ENCODE peak calls at places on chromosomes 11 and 22, in six cellular contexts. One of them, this sample, is unnamed.

GRCh38 chr11:19025799-19026406 is 34.6 kb downstream of the MRGPRX2 start:
- DNase-seq in HFF-Myc: no peak
- DNase-seq in Peyer's patch: no peak
- DNase-seq in GM12878: no peak
- DNase-seq in HL-60: no peak
- DNase-seq in OCI-LY7: no peak
- DNase-seq in this sample: peak; percentile 12

GRCh38 chr11:61985863-61986262 is 18.4 kb upstream of the FTH1 start:
- DNase-seq in HFF-Myc: no peak
- DNase-seq in Peyer's patch: no peak
- DNase-seq in GM12878: no peak
- DNase-seq in HL-60: no peak
- DNase-seq in OCI-LY7: no peak
- DNase-seq in this sample: peak; percentile 78

GRCh38 chr11:77031599-77031998 is 2.6 kb upstream of the B3GNT6 start:
- DNase-seq in HFF-Myc: no peak
- DNase-seq in Peyer's patch: no peak
- DNase-seq in GM12878: no peak
- DNase-seq in HL-60: no peak
- DNase-seq in OCI-LY7: no peak
- DNase-seq in this sample: no peak

GRCh38 chr11:17257200-17257599 is 19.3 kb upstream of the NUCB2 start:
- DNase-seq in HFF-Myc: no peak
- DNase-seq in Peyer's patch: no peak
- DNase-seq in GM12878: no peak
- DNase-seq in HL-60: no peak
- DNase-seq in OCI-LY7: no peak
- DNase-seq in this sample: peak; percentile 34

GRCh38 chr11:69558519-69558941 is 77.1 kb downstream of the LINC01488 start:
- DNase-seq in HFF-Myc: no peak
- DNase-seq in Peyer's patch: no peak
- DNase-seq in GM12878: no peak
- DNase-seq in HL-60: no peak
- DNase-seq in OCI-LY7: no peak
- DNase-seq in this sample: no peak

GRCh38 chr22:35604671-35605457 is 12.3 kb downstream of the MB start:
- DNase-seq in HFF-Myc: no peak
- DNase-seq in Peyer's patch: no peak
- DNase-seq in GM12878: no peak
- DNase-seq in HL-60: peak; percentile 34
- DNase-seq in OCI-LY7: no peak
- DNase-seq in this sample: no peak

GRCh38 chr11:126853732-126854131 is 146.8 kb downstream of the KIRREL3 start:
- DNase-seq in HFF-Myc: no peak
- DNase-seq in Peyer's patch: no peak
- DNase-seq in GM12878: no peak
- DNase-seq in HL-60: no peak
- DNase-seq in OCI-LY7: no peak
- DNase-seq in this sample: no peak

GRCh38 chr11:123885570-123885969 is at the start of gene TMEM225:
- DNase-seq in HFF-Myc: no peak
- DNase-seq in Peyer's patch: no peak
- DNase-seq in GM12878: no peak
- DNase-seq in HL-60: no peak
- DNase-seq in OCI-LY7: no peak
- DNase-seq in this sample: no peak

GRCh38 chr11:61999141-61999975 is 31.9 kb upstream of the FTH1 start:
- DNase-seq in HFF-Myc: peak; percentile 40
- DNase-seq in Peyer's patch: no peak
- DNase-seq in GM12878: no peak
- DNase-seq in HL-60: peak; percentile 5
- DNase-seq in OCI-LY7: no peak
- DNase-seq in this sample: peak; percentile 69

GRCh38 chr11:69377953-69378302 is 84.0 kb downstream of the MYEOV start:
- DNase-seq in HFF-Myc: no peak
- DNase-seq in Peyer's patch: no peak
- DNase-seq in GM12878: no peak
- DNase-seq in HL-60: no peak
- DNase-seq in OCI-LY7: no peak
- DNase-seq in this sample: no peak

GRCh38 chr11:43316451-43316850 is 4.7 kb downstream of the API5 start:
- DNase-seq in HFF-Myc: no peak
- DNase-seq in Peyer's patch: no peak
- DNase-seq in GM12878: no peak
- DNase-seq in HL-60: no peak
- DNase-seq in OCI-LY7: no peak
- DNase-seq in this sample: no peak

GRCh38 chr11:94511932-94512781 is at the start of gene C11orf97:
- DNase-seq in HFF-Myc: no peak
- DNase-seq in Peyer's patch: peak; percentile 65
- DNase-seq in GM12878: no peak
- DNase-seq in HL-60: peak; percentile 63
- DNase-seq in OCI-LY7: no peak
- DNase-seq in this sample: peak; percentile 42

GRCh38 chr11:95883381-95883780 is 40.5 kb downstream of the MTMR2 start:
- DNase-seq in HFF-Myc: no peak
- DNase-seq in Peyer's patch: no peak
- DNase-seq in GM12878: no peak
- DNase-seq in HL-60: no peak
- DNase-seq in OCI-LY7: no peak
- DNase-seq in this sample: no peak

GRCh38 chr11:20000393-20001134 is 159.7 kb downstream of the DBX1 start:
- DNase-seq in HFF-Myc: no peak
- DNase-seq in Peyer's patch: no peak
- DNase-seq in GM12878: no peak
- DNase-seq in HL-60: no peak
- DNase-seq in OCI-LY7: no peak
- DNase-seq in this sample: no peak

GRCh38 chr11:110507328-110507727 is 77.6 kb downstream of the FDX1 start:
- DNase-seq in HFF-Myc: no peak
- DNase-seq in Peyer's patch: no peak
- DNase-seq in GM12878: no peak
- DNase-seq in HL-60: no peak
- DNase-seq in OCI-LY7: no peak
- DNase-seq in this sample: no peak

GRCh38 chr11:70908223-70908622 is 344.2 kb downstream of the SHANK2 start:
- DNase-seq in HFF-Myc: no peak
- DNase-seq in Peyer's patch: peak; percentile 34
- DNase-seq in GM12878: no peak
- DNase-seq in HL-60: no peak
- DNase-seq in OCI-LY7: no peak
- DNase-seq in this sample: no peak

GRCh38 chr11:130478204-130478701 is 29.8 kb downstream of the ADAMTS15 start:
- DNase-seq in HFF-Myc: peak; percentile 89
- DNase-seq in Peyer's patch: no peak
- DNase-seq in GM12878: no peak
- DNase-seq in HL-60: no peak
- DNase-seq in OCI-LY7: no peak
- DNase-seq in this sample: peak; percentile 60

GRCh38 chr11:107702723-107703122 is 9.1 kb downstream of the SLN start:
- DNase-seq in HFF-Myc: no peak
- DNase-seq in Peyer's patch: no peak
- DNase-seq in GM12878: no peak
- DNase-seq in HL-60: no peak
- DNase-seq in OCI-LY7: no peak
- DNase-seq in this sample: peak; percentile 11

GRCh38 chr11:121967131-121967689 is 148.8 kb downstream of the BLID start:
- DNase-seq in HFF-Myc: no peak
- DNase-seq in Peyer's patch: no peak
- DNase-seq in GM12878: no peak
- DNase-seq in HL-60: no peak
- DNase-seq in OCI-LY7: no peak
- DNase-seq in this sample: no peak

GRCh38 chr11:5631969-5632635 is 7.3 kb downstream of the TRIM34 start:
- DNase-seq in HFF-Myc: no peak
- DNase-seq in Peyer's patch: no peak
- DNase-seq in GM12878: peak; percentile 85
- DNase-seq in HL-60: no peak
- DNase-seq in OCI-LY7: peak; percentile 80
- DNase-seq in this sample: no peak

GRCh38 chr22:24200616-24201212 is 19.4 kb downstream of the SUSD2 start:
- DNase-seq in HFF-Myc: no peak
- DNase-seq in Peyer's patch: no peak
- DNase-seq in GM12878: no peak
- DNase-seq in HL-60: no peak
- DNase-seq in OCI-LY7: no peak
- DNase-seq in this sample: peak; percentile 75

GRCh38 chr11:128711136-128711535 is 17.3 kb downstream of the FLI1 start:
- DNase-seq in HFF-Myc: no peak
- DNase-seq in Peyer's patch: no peak
- DNase-seq in GM12878: no peak
- DNase-seq in HL-60: no peak
- DNase-seq in OCI-LY7: no peak
- DNase-seq in this sample: peak; percentile 67

GRCh38 chr22:44403166-44403565 is 90.4 kb upstream of the SHISAL1 start:
- DNase-seq in HFF-Myc: no peak
- DNase-seq in Peyer's patch: peak; percentile 44
- DNase-seq in GM12878: no peak
- DNase-seq in HL-60: no peak
- DNase-seq in OCI-LY7: no peak
- DNase-seq in this sample: no peak

GRCh38 chr11:15580056-15580774 is 465.5 kb downstream of the INSC start:
- DNase-seq in HFF-Myc: no peak
- DNase-seq in Peyer's patch: no peak
- DNase-seq in GM12878: no peak
- DNase-seq in HL-60: peak; percentile 78
- DNase-seq in OCI-LY7: no peak
- DNase-seq in this sample: no peak

GRCh38 chr22:44051961-44052360 is 27.9 kb downstream of the PARVB start:
- DNase-seq in HFF-Myc: no peak
- DNase-seq in Peyer's patch: no peak
- DNase-seq in GM12878: no peak
- DNase-seq in HL-60: no peak
- DNase-seq in OCI-LY7: no peak
- DNase-seq in this sample: no peak

GRCh38 chr11:45982656-45983470 is 60.4 kb downstream of the LARGE2 start:
- DNase-seq in HFF-Myc: peak; percentile 90
- DNase-seq in Peyer's patch: no peak
- DNase-seq in GM12878: no peak
- DNase-seq in HL-60: no peak
- DNase-seq in OCI-LY7: no peak
- DNase-seq in this sample: peak; percentile 75

GRCh38 chr11:67699521-67699920 is 25.1 kb upstream of the ALDH3B2 start:
- DNase-seq in HFF-Myc: no peak
- DNase-seq in Peyer's patch: no peak
- DNase-seq in GM12878: no peak
- DNase-seq in HL-60: no peak
- DNase-seq in OCI-LY7: no peak
- DNase-seq in this sample: peak; percentile 74

GRCh38 chr11:67696998-67697397 is 22.6 kb upstream of the ALDH3B2 start:
- DNase-seq in HFF-Myc: no peak
- DNase-seq in Peyer's patch: no peak
- DNase-seq in GM12878: no peak
- DNase-seq in HL-60: no peak
- DNase-seq in OCI-LY7: no peak
- DNase-seq in this sample: no peak

GRCh38 chr11:67697846-67698245 is 23.4 kb upstream of the ALDH3B2 start:
- DNase-seq in HFF-Myc: no peak
- DNase-seq in Peyer's patch: no peak
- DNase-seq in GM12878: no peak
- DNase-seq in HL-60: no peak
- DNase-seq in OCI-LY7: no peak
- DNase-seq in this sample: no peak

GRCh38 chr11:67700141-67700540 is 25.7 kb upstream of the ALDH3B2 start:
- DNase-seq in HFF-Myc: no peak
- DNase-seq in Peyer's patch: no peak
- DNase-seq in GM12878: no peak
- DNase-seq in HL-60: no peak
- DNase-seq in OCI-LY7: no peak
- DNase-seq in this sample: no peak

GRCh38 chr11:67698247-67698646 is 23.8 kb upstream of the ALDH3B2 start:
- DNase-seq in HFF-Myc: peak; percentile 5
- DNase-seq in Peyer's patch: no peak
- DNase-seq in GM12878: no peak
- DNase-seq in HL-60: no peak
- DNase-seq in OCI-LY7: peak; percentile 51
- DNase-seq in this sample: peak; percentile 15
- TF ChIP-seq CTCF in HFF-Myc: peak; percentile 25
- TF ChIP-seq CTCF in Peyer's patch: no peak
- TF ChIP-seq CTCF in GM12878: peak; percentile 39
- TF ChIP-seq CTCF in HL-60: no peak
- TF ChIP-seq CTCF in OCI-LY7: peak; percentile 61
- TF ChIP-seq CTCF in this sample: no peak

DNA sequence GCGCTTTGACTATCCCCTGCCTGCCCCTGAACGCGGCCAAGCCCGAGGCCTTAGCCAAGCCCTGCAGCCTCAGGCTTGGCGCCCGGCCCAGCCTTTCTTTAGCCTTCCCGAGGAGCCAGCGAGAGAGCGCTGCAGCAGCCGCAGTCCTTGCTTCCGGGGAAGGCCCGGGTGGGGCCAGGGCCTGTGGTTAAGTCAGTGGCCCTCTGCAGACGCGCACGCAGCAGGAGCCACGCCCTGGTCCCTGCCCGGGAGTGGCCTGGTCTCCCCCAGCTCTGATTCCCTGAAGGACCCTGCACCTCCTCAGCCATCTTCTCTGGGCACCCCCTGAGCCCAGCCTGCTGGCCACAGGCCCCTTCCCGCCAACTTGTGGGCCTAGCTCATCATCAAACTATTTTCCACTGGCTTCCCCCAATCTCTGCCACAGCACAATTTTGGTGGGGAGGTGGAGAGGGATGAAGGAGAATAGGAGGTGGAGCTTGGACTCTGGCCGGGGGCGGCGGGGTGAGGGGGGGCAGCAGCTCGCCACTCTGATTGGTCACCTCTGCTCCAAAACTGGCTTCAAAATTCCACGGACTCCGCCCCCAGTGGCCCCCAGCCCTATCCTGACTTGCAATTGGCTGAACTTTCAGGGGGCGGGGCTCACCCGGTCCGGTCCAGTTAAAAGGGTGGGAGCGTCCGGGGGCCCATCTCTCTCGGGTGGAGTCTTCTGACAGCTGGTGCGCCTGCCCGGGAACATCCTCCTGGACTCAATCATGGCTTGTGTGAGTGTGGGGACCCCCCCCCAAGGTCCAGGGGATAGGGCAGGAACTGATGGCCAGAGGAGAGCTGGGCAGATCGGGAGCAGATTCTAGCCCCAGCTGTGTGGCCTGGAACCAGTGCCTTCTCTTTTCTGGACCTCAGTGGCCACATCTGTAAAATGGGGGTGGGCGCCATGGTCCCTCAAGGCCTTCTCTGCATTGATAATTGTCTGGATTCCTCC is at the start of gene LGALS1:
- DNase-seq in HFF-Myc: peak; percentile 93
- DNase-seq in Peyer's patch: peak; percentile 92
- DNase-seq in GM12878: no peak
- DNase-seq in HL-60: peak; percentile 92
- DNase-seq in OCI-LY7: peak; percentile 47
- DNase-seq in this sample: peak; percentile 92
- H3K4me3 ChIP-seq in HFF-Myc: peak within 1 kb of the TSS; percentile 88
- H3K4me3 ChIP-seq in Peyer's patch: peak within 1 kb of the TSS; percentile 61
- H3K4me3 ChIP-seq in GM12878: peak within 1 kb of the TSS; percentile 91
- H3K4me3 ChIP-seq in HL-60: peak within 1 kb of the TSS; percentile 56
- H3K4me3 ChIP-seq in OCI-LY7: peak within 1 kb of the TSS; percentile 63
- H3K4me3 ChIP-seq in this sample: peak within 1 kb of the TSS; percentile 46

GRCh38 chr22:46635756-46636155 is 15.6 kb downstream of the GRAMD4 start:
- DNase-seq in HFF-Myc: no peak
- DNase-seq in Peyer's patch: no peak
- DNase-seq in GM12878: no peak
- DNase-seq in HL-60: no peak
- DNase-seq in OCI-LY7: no peak
- DNase-seq in this sample: no peak
- TF ChIP-seq CTCF in HFF-Myc: no peak
- TF ChIP-seq CTCF in Peyer's patch: no peak
- TF ChIP-seq CTCF in GM12878: no peak
- TF ChIP-seq CTCF in HL-60: no peak
- TF ChIP-seq CTCF in OCI-LY7: no peak
- TF ChIP-seq CTCF in this sample: no peak

GRCh38 chr11:726278-726915 is 20.4 kb downstream of the EPS8L2 start:
- DNase-seq in HFF-Myc: no peak
- DNase-seq in Peyer's patch: peak; percentile 84
- DNase-seq in GM12878: no peak
- DNase-seq in HL-60: peak; percentile 50
- DNase-seq in OCI-LY7: peak; percentile 62
- DNase-seq in this sample: peak; percentile 91
- H3K4me3 ChIP-seq in HFF-Myc: no peak overlapping the region
- H3K4me3 ChIP-seq in Peyer's patch: peak overlapping the region; percentile 37
- H3K4me3 ChIP-seq in GM12878: peak overlapping the region; percentile 58
- H3K4me3 ChIP-seq in HL-60: peak overlapping the region; percentile 26
- H3K4me3 ChIP-seq in OCI-LY7: peak overlapping the region; percentile 48
- H3K4me3 ChIP-seq in this sample: no peak overlapping the region